ENCODE peak calls at places on chromosome 17, in five cellular contexts. N is heart right ventricle, O is hepatocyte, R is GM23248, S is PC-9. Z is an unnamed sample. For H3K27me3, the result is how much of the 10 kb centered on the place peaks cover.

GRCh38 chr17:2388705-2389099 is 12.2 kb downstream of the MNT start:
- DNase-seq in R (no peak), S (no peak), O (no peak), N (no peak), Z (peak)

GRCh38 chr17:43601280-43602050 is 55.3 kb upstream of the ETV4 start:
- DNase-seq in S (no peak), N (peak), R (no peak), O (no peak), Z (no peak)

GRCh38 chr17:54902611-54903010 is 2.0 kb downstream of the TOM1L1 start:
- DNase-seq in S (no peak), N (no peak), O (no peak), R (no peak), Z (no peak)

GRCh38 chr17:66191607-66192377 is at the start of gene CEP112:
- DNase-seq in N (peak), S (peak), O (peak), R (peak), Z (peak)

GRCh38 chr17:31442276-31442675 is 50.8 kb downstream of the RAB11FIP4 start:
- DNase-seq in O (no peak), N (no peak), S (no peak), R (no peak), Z (no peak)

GRCh38 chr17:81239714-81240555 is 817 bp downstream of the NDUFAF8 start:
- DNase-seq in R (peak), O (peak), N (no peak), S (no peak), Z (peak)

GRCh38 chr17:76189741-76190140 is 48.7 kb upstream of the FOXJ1 start:
- DNase-seq in N (no peak), R (no peak), O (no peak), S (no peak), Z (no peak)

GRCh38 chr17:56173958-56174357 is 20.7 kb downstream of the ANKFN1 start:
- DNase-seq in O (no peak), R (peak), S (no peak), N (no peak), Z (no peak)

GRCh38 chr17:31917065-31917529 is 15.6 kb upstream of the UTP6 start:
- DNase-seq in R (no peak), S (no peak), O (no peak), N (peak), Z (no peak)

GRCh38 chr17:9729034-9729650 is 62.2 kb downstream of the DHRS7C start:
- DNase-seq in O (peak), R (peak), S (peak), N (no peak), Z (peak)

GRCh38 chr17:75109407-75110236 is at the start of gene ARMC7:
- DNase-seq in R (peak), O (peak), S (peak), N (peak), Z (peak)

GRCh38 chr17:73156166-73156840 is 8.5 kb upstream of the SSTR2 start:
- DNase-seq in O (peak), R (peak), N (peak), S (peak), Z (peak)

GRCh38 chr17:4892499-4893221 is 6.7 kb upstream of the C17orf107 start:
- DNase-seq in R (no peak), S (no peak), N (no peak), O (no peak), Z (no peak)

GRCh38 chr17:15945493-15946209 is 721 bp downstream of the ADORA2B start:
- DNase-seq in R (peak), S (no peak), O (no peak), N (peak), Z (no peak)

DNA sequence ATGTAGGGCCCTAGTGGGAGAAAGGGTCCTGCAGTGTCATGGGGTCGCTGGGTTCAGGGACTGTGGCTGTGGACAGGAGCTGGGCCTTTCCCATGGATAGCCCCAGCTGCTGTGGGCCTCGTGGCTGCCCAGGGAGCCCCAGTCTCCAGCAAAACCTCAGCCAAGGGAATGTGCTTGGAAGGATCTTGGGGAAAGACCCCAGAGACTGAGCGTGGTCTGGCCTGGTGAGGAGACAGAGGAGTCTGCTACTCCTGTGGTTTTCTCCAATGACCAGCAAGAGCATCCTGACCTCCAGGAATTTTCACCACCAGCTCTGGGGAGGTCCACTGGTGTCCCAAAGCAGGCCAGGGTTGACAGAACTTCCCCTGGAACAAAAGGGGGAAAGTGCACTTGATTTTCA is 42.3 kb downstream of the RNF112 start:
- DNase-seq in R (no peak), S (no peak), O (no peak), N (no peak), Z (no peak)
- H3K27ac ChIP-seq in R (no peak), S (no peak), O (no peak), N (no peak), Z (no peak)

DNA sequence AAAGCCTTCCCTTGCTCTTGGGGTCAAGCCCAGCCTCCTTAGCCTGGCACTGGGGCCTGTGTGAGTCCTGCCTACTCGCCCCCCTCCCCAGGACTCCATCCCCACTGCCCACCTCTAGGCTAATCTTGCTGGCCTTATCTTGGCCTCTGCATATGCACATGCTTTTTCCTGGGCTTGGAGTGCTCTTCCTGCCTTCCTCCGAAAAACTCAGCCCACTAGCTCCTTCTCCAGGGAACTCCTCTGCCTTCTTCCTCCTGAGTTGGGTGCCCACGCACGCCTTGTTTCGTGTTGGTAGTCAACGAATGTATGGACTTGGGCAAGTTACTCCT is 16.5 kb downstream of the TBX2 start:
- DNase-seq in O (no peak), N (no peak), R (no peak), S (no peak), Z (no peak)
- H3K27me3 ChIP-seq in O (under half), N (under half), R (under half), S (under half), Z (under half)

GRCh38 chr17:5911919-5912318 is 158.3 kb upstream of the WSCD1 start:
- DNase-seq in N (no peak), S (no peak), O (no peak), R (no peak), Z (no peak)
- H3K27ac ChIP-seq in N (no peak), S (no peak), O (no peak), R (no peak), Z (no peak)

GRCh38 chr17:41026668-41027471 is at the start of gene KRTAP1-5:
- DNase-seq in S (no peak), O (no peak), N (no peak), R (peak), Z (no peak)

GRCh38 chr17:41024702-41025101 is 2.3 kb downstream of the KRTAP1-5 start:
- DNase-seq in S (no peak), O (no peak), R (no peak), N (no peak), Z (no peak)

DNA sequence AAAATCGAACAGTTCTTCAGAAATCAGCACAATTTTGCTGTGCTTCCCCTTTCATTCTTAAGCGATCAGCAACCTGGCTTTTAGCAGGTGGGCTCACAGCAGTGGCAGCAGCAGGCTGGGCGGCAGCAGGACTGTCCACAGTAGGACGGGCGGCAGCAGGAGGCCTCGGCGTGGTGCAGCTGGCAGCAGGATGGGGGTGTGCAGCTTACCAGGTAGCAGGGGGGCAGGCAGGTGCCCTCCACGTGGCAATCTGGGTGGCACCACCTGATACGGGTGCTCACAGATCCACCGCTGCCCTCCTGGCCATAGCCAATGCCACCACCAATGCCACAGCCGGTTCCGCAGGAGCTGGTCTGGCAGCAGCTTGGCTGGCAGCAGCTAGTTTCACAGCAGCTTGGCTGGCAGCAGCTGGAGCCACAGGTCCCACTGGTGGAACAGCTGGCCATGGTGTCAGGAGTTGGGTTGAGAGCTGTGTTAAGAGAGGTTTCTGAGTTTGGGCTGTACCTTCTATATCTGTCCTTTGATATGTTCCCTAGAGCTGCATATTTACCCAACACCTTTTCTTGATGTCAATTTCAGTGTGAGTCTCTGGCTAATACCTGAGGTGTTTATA is at the start of gene KRTAP1-4:
- DNase-seq in O (no peak), R (no peak), N (no peak), S (no peak), Z (no peak)
- H3K27me3 ChIP-seq in O (under half), R (under half), N (under half), S (under half), Z (under half)

GRCh38 chr17:78114831-78115723 is 13.5 kb downstream of the TMC6 start:
- DNase-seq in R (no peak), O (no peak), S (no peak), N (no peak), Z (no peak)
- H3K27ac ChIP-seq in R (no peak), O (no peak), S (no peak), N (peak), Z (no peak)

GRCh38 chr17:45729284-45729907 is 54.7 kb upstream of the CRHR1 start:
- DNase-seq in R (no peak), N (no peak), S (no peak), O (no peak), Z (no peak)
- H3K27me3 ChIP-seq in R (under half), N (under half), S (half or more), O (under half), Z (under half)

GRCh38 chr17:49820773-49821172 is 27.1 kb downstream of the TAC4 start:
- DNase-seq in O (no peak), R (no peak), N (no peak), S (no peak), Z (peak)
- H3K27ac ChIP-seq in O (no peak), R (no peak), N (no peak), S (no peak), Z (peak)

DNA sequence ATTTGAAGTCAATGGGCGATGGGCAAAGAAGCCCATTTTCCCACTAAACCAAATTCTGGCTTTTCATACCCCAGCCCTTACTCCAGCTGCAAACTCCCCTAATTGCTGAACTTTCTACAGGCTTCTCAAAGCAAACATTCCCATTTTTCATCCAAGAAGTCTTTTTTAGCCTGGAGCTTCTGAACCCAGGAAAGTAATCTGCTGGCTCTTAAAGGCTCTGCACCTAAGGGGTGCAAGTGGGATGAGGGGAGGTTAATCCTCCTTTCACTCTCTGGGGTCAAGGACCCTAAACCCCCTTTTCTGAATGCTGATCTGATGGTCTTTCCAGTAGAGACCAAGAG is 2.4 kb downstream of the HOXB7 start:
- DNase-seq in S (no peak), R (no peak), O (no peak), N (no peak), Z (no peak)
- H3K27me3 ChIP-seq in S (under half), R (under half), O (half or more), N (half or more), Z (under half)

GRCh38 chr17:49763735-49764558 is at the start of gene FAM117A:
- DNase-seq in S (peak), R (peak), N (peak), O (peak), Z (peak)
- H3K27ac ChIP-seq in S (no peak), R (no peak), N (peak), O (peak), Z (peak)

Z was measured in A673.